ENCODE peak calls at places on chromosomes 5 and 9, in seven cellular contexts. One of them, this sample, is unnamed.

GRCh38 chr5:74627511-74628120 is 12.9 kb downstream of the ENC1 start:
- DNase-seq in RWPE2: no peak
- DNase-seq in heart right ventricle: no peak
- DNase-seq in uterus: no peak
- DNase-seq in natural killer cell: no peak
- DNase-seq in gastrocnemius medialis: no peak
- DNase-seq in body of pancreas: no peak
- DNase-seq in this sample: no peak

GRCh38 chr9:133008406-133008805 is 22.4 kb upstream of the GTF3C5 start:
- DNase-seq in gastrocnemius medialis: no peak
- DNase-seq in natural killer cell: no peak
- DNase-seq in RWPE2: no peak
- DNase-seq in uterus: no peak
- DNase-seq in heart right ventricle: no peak
- DNase-seq in body of pancreas: no peak
- DNase-seq in this sample: no peak

GRCh38 chr9:22919423-22919822 is 472.8 kb downstream of the DMRTA1 start:
- DNase-seq in uterus: no peak
- DNase-seq in body of pancreas: no peak
- DNase-seq in gastrocnemius medialis: no peak
- DNase-seq in RWPE2: no peak
- DNase-seq in natural killer cell: no peak
- DNase-seq in heart right ventricle: no peak
- DNase-seq in this sample: no peak

GRCh38 chr5:103573411-103573810 is 10.8 kb upstream of the NUDT12 start:
- DNase-seq in natural killer cell: no peak
- DNase-seq in uterus: no peak
- DNase-seq in heart right ventricle: no peak
- DNase-seq in RWPE2: no peak
- DNase-seq in gastrocnemius medialis: no peak
- DNase-seq in body of pancreas: no peak
- DNase-seq in this sample: no peak

GRCh38 chr5:44951371-44951770 is 142.6 kb downstream of the MRPS30 start:
- DNase-seq in RWPE2: no peak
- DNase-seq in gastrocnemius medialis: no peak
- DNase-seq in natural killer cell: no peak
- DNase-seq in heart right ventricle: no peak
- DNase-seq in body of pancreas: no peak
- DNase-seq in uterus: no peak
- DNase-seq in this sample: no peak

GRCh38 chr9:135715056-135715595 is 13.1 kb downstream of the KCNT1 start:
- DNase-seq in natural killer cell: no peak
- DNase-seq in body of pancreas: no peak
- DNase-seq in gastrocnemius medialis: no peak
- DNase-seq in heart right ventricle: no peak
- DNase-seq in RWPE2: no peak
- DNase-seq in uterus: no peak
- DNase-seq in this sample: no peak

GRCh38 chr5:142391031-142391872 is 66.4 kb upstream of the SPRY4 start:
- DNase-seq in heart right ventricle: no peak
- DNase-seq in body of pancreas: no peak
- DNase-seq in natural killer cell: no peak
- DNase-seq in uterus: no peak
- DNase-seq in RWPE2: no peak
- DNase-seq in gastrocnemius medialis: no peak
- DNase-seq in this sample: no peak

GRCh38 chr5:52743970-52744369 is 43.7 kb upstream of the ITGA1 start:
- DNase-seq in uterus: no peak
- DNase-seq in natural killer cell: no peak
- DNase-seq in heart right ventricle: peak
- DNase-seq in RWPE2: no peak
- DNase-seq in gastrocnemius medialis: no peak
- DNase-seq in body of pancreas: no peak
- DNase-seq in this sample: no peak

GRCh38 chr9:73573235-73573634 is 421.6 kb downstream of the ANXA1 start:
- DNase-seq in body of pancreas: no peak
- DNase-seq in heart right ventricle: no peak
- DNase-seq in RWPE2: no peak
- DNase-seq in natural killer cell: no peak
- DNase-seq in uterus: no peak
- DNase-seq in gastrocnemius medialis: no peak
- DNase-seq in this sample: no peak

GRCh38 chr5:4563400-4563799 is 576.7 kb upstream of the ADAMTS16 start:
- DNase-seq in heart right ventricle: no peak
- DNase-seq in body of pancreas: no peak
- DNase-seq in gastrocnemius medialis: no peak
- DNase-seq in uterus: no peak
- DNase-seq in natural killer cell: no peak
- DNase-seq in RWPE2: no peak
- DNase-seq in this sample: no peak

GRCh38 chr5:107282061-107282460 is 388.7 kb downstream of the EFNA5 start:
- DNase-seq in natural killer cell: no peak
- DNase-seq in RWPE2: no peak
- DNase-seq in heart right ventricle: no peak
- DNase-seq in uterus: no peak
- DNase-seq in body of pancreas: no peak
- DNase-seq in gastrocnemius medialis: no peak
- DNase-seq in this sample: no peak

GRCh38 chr5:167639213-167639612 is 652.2 kb upstream of the WWC1 start:
- DNase-seq in RWPE2: no peak
- DNase-seq in uterus: no peak
- DNase-seq in heart right ventricle: no peak
- DNase-seq in body of pancreas: no peak
- DNase-seq in gastrocnemius medialis: no peak
- DNase-seq in natural killer cell: no peak
- DNase-seq in this sample: no peak

GRCh38 chr5:125410501-125411162 is 664.2 kb upstream of the ZNF608 start:
- DNase-seq in uterus: no peak
- DNase-seq in heart right ventricle: no peak
- DNase-seq in RWPE2: no peak
- DNase-seq in gastrocnemius medialis: no peak
- DNase-seq in natural killer cell: no peak
- DNase-seq in body of pancreas: no peak
- DNase-seq in this sample: no peak

GRCh38 chr5:171647043-171647899 is 138.3 kb upstream of the SMIM23 start:
- DNase-seq in natural killer cell: no peak
- DNase-seq in uterus: no peak
- DNase-seq in heart right ventricle: no peak
- DNase-seq in body of pancreas: no peak
- DNase-seq in RWPE2: no peak
- DNase-seq in gastrocnemius medialis: no peak
- DNase-seq in this sample: no peak

GRCh38 chr5:118405650-118406061 is 582.7 kb downstream of the DTWD2 start:
- DNase-seq in natural killer cell: no peak
- DNase-seq in body of pancreas: no peak
- DNase-seq in heart right ventricle: peak
- DNase-seq in gastrocnemius medialis: no peak
- DNase-seq in RWPE2: no peak
- DNase-seq in uterus: no peak
- DNase-seq in this sample: no peak

GRCh38 chr5:169150108-169150507 is 150.8 kb downstream of the SLIT3 start:
- DNase-seq in uterus: no peak
- DNase-seq in natural killer cell: no peak
- DNase-seq in RWPE2: no peak
- DNase-seq in heart right ventricle: no peak
- DNase-seq in body of pancreas: no peak
- DNase-seq in gastrocnemius medialis: no peak
- DNase-seq in this sample: no peak

GRCh38 chr5:116575635-116576042 is 1.0 kb upstream of the SEMA6A start:
- DNase-seq in natural killer cell: no peak
- DNase-seq in heart right ventricle: peak
- DNase-seq in body of pancreas: peak
- DNase-seq in gastrocnemius medialis: no peak
- DNase-seq in RWPE2: no peak
- DNase-seq in uterus: no peak
- DNase-seq in this sample: peak

GRCh38 chr5:68087866-68088265 is 127.7 kb upstream of the PIK3R1 start:
- DNase-seq in uterus: no peak
- DNase-seq in heart right ventricle: no peak
- DNase-seq in body of pancreas: no peak
- DNase-seq in RWPE2: no peak
- DNase-seq in gastrocnemius medialis: no peak
- DNase-seq in natural killer cell: no peak
- DNase-seq in this sample: no peak

GRCh38 chr5:150143725-150144058 is 12.0 kb downstream of the PDGFRB start:
- DNase-seq in uterus: peak
- DNase-seq in natural killer cell: no peak
- DNase-seq in RWPE2: no peak
- DNase-seq in gastrocnemius medialis: no peak
- DNase-seq in heart right ventricle: no peak
- DNase-seq in body of pancreas: no peak
- DNase-seq in this sample: no peak

GRCh38 chr9:124830593-124830992 is 22.7 kb upstream of the WDR38 start:
- DNase-seq in natural killer cell: no peak
- DNase-seq in gastrocnemius medialis: no peak
- DNase-seq in body of pancreas: no peak
- DNase-seq in RWPE2: no peak
- DNase-seq in heart right ventricle: no peak
- DNase-seq in uterus: no peak
- DNase-seq in this sample: no peak

GRCh38 chr9:35385042-35385441 is 104.9 kb upstream of the RUSC2 start:
- DNase-seq in RWPE2: no peak
- DNase-seq in gastrocnemius medialis: no peak
- DNase-seq in natural killer cell: no peak
- DNase-seq in body of pancreas: no peak
- DNase-seq in uterus: no peak
- DNase-seq in heart right ventricle: no peak
- DNase-seq in this sample: no peak
- TF ChIP-seq CTCF in RWPE2: peak
- TF ChIP-seq CTCF in gastrocnemius medialis: no peak
- TF ChIP-seq CTCF in natural killer cell: no peak
- TF ChIP-seq CTCF in body of pancreas: peak
- TF ChIP-seq CTCF in uterus: no peak
- TF ChIP-seq CTCF in heart right ventricle: peak
- TF ChIP-seq CTCF in this sample: no peak

DNA sequence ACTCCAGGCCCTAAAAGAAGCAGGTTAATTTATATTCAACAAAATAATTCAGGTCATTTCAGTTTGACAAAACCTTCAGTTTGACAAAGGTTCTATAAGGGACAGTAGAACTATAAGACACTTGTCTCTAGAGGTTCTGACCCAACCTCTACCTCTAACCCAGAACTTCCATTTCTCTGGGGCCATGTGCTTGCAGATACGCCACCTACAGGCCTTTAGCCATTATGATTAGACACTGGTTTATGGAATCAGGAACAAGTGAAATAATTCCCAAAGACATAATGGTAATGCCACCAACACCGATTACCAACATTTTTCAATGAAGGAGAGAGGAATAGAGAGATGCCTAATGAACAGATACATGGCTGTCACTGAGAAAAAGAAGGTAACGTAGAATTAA is 733.9 kb downstream of the PRELID2 start:
- DNase-seq in gastrocnemius medialis: no peak
- DNase-seq in natural killer cell: no peak
- DNase-seq in uterus: no peak
- DNase-seq in body of pancreas: no peak
- DNase-seq in heart right ventricle: no peak
- DNase-seq in RWPE2: no peak
- DNase-seq in this sample: no peak
- TF ChIP-seq CTCF in gastrocnemius medialis: no peak
- TF ChIP-seq CTCF in natural killer cell: no peak
- TF ChIP-seq CTCF in uterus: no peak
- TF ChIP-seq CTCF in body of pancreas: peak
- TF ChIP-seq CTCF in heart right ventricle: no peak
- TF ChIP-seq CTCF in RWPE2: peak
- TF ChIP-seq CTCF in this sample: peak

DNA sequence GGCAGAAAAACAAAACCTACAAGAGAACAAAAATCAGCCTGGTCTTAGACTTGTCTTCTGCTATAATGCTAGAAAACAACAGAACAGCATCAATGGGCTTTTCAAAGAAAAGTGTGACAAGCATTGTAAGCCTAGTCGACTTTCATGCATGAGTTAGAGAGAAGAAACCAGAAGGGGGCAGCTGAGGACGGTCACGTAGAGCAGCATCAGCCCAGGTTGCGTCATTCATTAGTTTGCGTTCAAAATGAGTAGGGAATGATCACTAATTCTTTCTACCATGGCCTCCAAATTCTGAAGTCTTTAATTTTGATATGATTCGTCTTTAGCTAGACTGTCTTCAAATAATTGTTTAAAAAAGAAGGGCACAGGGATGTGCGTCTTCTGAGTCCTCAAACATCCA is 4.7 kb upstream of the ISCA1 start:
- DNase-seq in RWPE2: no peak
- DNase-seq in gastrocnemius medialis: no peak
- DNase-seq in heart right ventricle: no peak
- DNase-seq in natural killer cell: no peak
- DNase-seq in uterus: no peak
- DNase-seq in body of pancreas: no peak
- DNase-seq in this sample: no peak
- TF ChIP-seq CTCF in RWPE2: peak
- TF ChIP-seq CTCF in gastrocnemius medialis: no peak
- TF ChIP-seq CTCF in heart right ventricle: peak
- TF ChIP-seq CTCF in natural killer cell: no peak
- TF ChIP-seq CTCF in uterus: peak
- TF ChIP-seq CTCF in body of pancreas: no peak
- TF ChIP-seq CTCF in this sample: peak

GRCh38 chr9:83979812-83980394 is at the start of gene HNRNPK:
- DNase-seq in uterus: peak
- DNase-seq in gastrocnemius medialis: peak
- DNase-seq in RWPE2: peak
- DNase-seq in heart right ventricle: peak
- DNase-seq in natural killer cell: peak
- DNase-seq in body of pancreas: peak
- DNase-seq in this sample: peak

GRCh38 chr9:83977196-83977595 is 2.8 kb downstream of the HNRNPK start:
- DNase-seq in gastrocnemius medialis: no peak
- DNase-seq in heart right ventricle: no peak
- DNase-seq in uterus: no peak
- DNase-seq in natural killer cell: no peak
- DNase-seq in body of pancreas: no peak
- DNase-seq in RWPE2: no peak
- DNase-seq in this sample: no peak

GRCh38 chr9:83978992-83979811 is 813 bp downstream of the HNRNPK start:
- DNase-seq in uterus: peak
- DNase-seq in gastrocnemius medialis: peak
- DNase-seq in body of pancreas: peak
- DNase-seq in heart right ventricle: peak
- DNase-seq in RWPE2: peak
- DNase-seq in natural killer cell: peak
- DNase-seq in this sample: peak

GRCh38 chr9:83981126-83981871 is 694 bp downstream of the RMI1 start:
- DNase-seq in body of pancreas: peak
- DNase-seq in heart right ventricle: peak
- DNase-seq in uterus: peak
- DNase-seq in RWPE2: no peak
- DNase-seq in natural killer cell: no peak
- DNase-seq in gastrocnemius medialis: peak
- DNase-seq in this sample: no peak

GRCh38 chr9:83980395-83981125 is at the start of gene RMI1:
- DNase-seq in natural killer cell: peak
- DNase-seq in gastrocnemius medialis: peak
- DNase-seq in body of pancreas: peak
- DNase-seq in RWPE2: peak
- DNase-seq in uterus: peak
- DNase-seq in heart right ventricle: peak
- DNase-seq in this sample: peak
- TF ChIP-seq CTCF in natural killer cell: no peak
- TF ChIP-seq CTCF in gastrocnemius medialis: no peak
- TF ChIP-seq CTCF in body of pancreas: peak
- TF ChIP-seq CTCF in RWPE2: peak
- TF ChIP-seq CTCF in uterus: peak
- TF ChIP-seq CTCF in heart right ventricle: no peak
- TF ChIP-seq CTCF in this sample: no peak